ENCODE peak calls at places on chromosomes 11 and 22, in six cellular contexts. O, D, Y, J, B and R are unnamed samples. For H3K4me1, the result is how much of the 10 kb centered on the place peaks cover.

GRCh38 chr11:86508604-86509471 is 134.2 kb downstream of the CCDC81 start:
- DNase-seq in D (no peak), Y (no peak), J (no peak), O (no peak), B (no peak), R (no peak)

GRCh38 chr11:58963551-58964075 is 24.3 kb downstream of the GLYATL1 start:
- DNase-seq in O (no peak), D (no peak), B (peak), J (peak), Y (no peak), R (peak)

GRCh38 chr11:34837246-34837856 is 78.8 kb downstream of the APIP start:
- DNase-seq in O (no peak), J (no peak), B (no peak), Y (no peak), D (no peak), R (no peak)

GRCh38 chr11:95330332-95330731 is 99.3 kb upstream of the SESN3 start:
- DNase-seq in B (no peak), D (no peak), O (no peak), Y (no peak), J (no peak), R (no peak)

GRCh38 chr11:60985991-60986915 is 14.8 kb downstream of the CD6 start:
- DNase-seq in O (peak), J (peak), Y (no peak), D (no peak), B (no peak), R (peak)

GRCh38 chr11:27972432-27973170 is 135.4 kb downstream of the KIF18A start:
- DNase-seq in J (no peak), Y (no peak), B (no peak), O (no peak), D (no peak), R (no peak)

GRCh38 chr22:46763051-46763705 is 728 bp downstream of the TBC1D22A start:
- DNase-seq in Y (peak), B (no peak), D (peak), J (peak), O (no peak), R (no peak)

GRCh38 chr11:697811-698311 is 2.2 kb downstream of the TMEM80 start:
- DNase-seq in D (no peak), B (no peak), J (no peak), O (peak), Y (no peak), R (no peak)

GRCh38 chr11:133639408-133639807 is 107.1 kb upstream of the OPCML start:
- DNase-seq in O (no peak), D (no peak), B (no peak), J (no peak), Y (no peak), R (no peak)

GRCh38 chr22:45544588-45545170 is 42.0 kb downstream of the FBLN1 start:
- DNase-seq in D (no peak), O (peak), Y (no peak), B (no peak), J (peak), R (no peak)

GRCh38 chr11:78688460-78688859 is 113.8 kb upstream of the NARS2 start:
- DNase-seq in Y (no peak), O (no peak), J (no peak), D (no peak), B (no peak), R (no peak)

GRCh38 chr11:66910669-66911068 is 47.5 kb downstream of the PC start:
- DNase-seq in Y (no peak), J (no peak), O (no peak), B (no peak), D (no peak), R (no peak)

GRCh38 chr11:121767433-121767832 is 314.7 kb upstream of the SORL1-AS1 start:
- DNase-seq in D (no peak), O (no peak), B (peak), J (peak), Y (no peak), R (no peak)

GRCh38 chr11:86101941-86102407 is 33.1 kb upstream of the PICALM start:
- DNase-seq in J (no peak), O (no peak), B (no peak), D (no peak), Y (no peak), R (no peak)

GRCh38 chr11:83970061-83970671 is 684.0 kb upstream of the CCDC90B start:
- DNase-seq in O (no peak), B (no peak), J (no peak), Y (no peak), D (no peak), R (no peak)

GRCh38 chr11:62805991-62806441 is 776 bp upstream of the NXF1 start:
- DNase-seq in B (no peak), Y (no peak), J (no peak), O (no peak), D (no peak), R (no peak)

GRCh38 chr11:118437736-118438125 is 1.4 kb downstream of the KMT2A start:
- DNase-seq in D (no peak), J (peak), O (no peak), Y (peak), B (peak), R (peak)

GRCh38 chr22:21659864-21660525 is 5.8 kb upstream of the PPIL2 start:
- DNase-seq in D (no peak), O (no peak), B (no peak), Y (no peak), J (no peak), R (no peak)

GRCh38 chr22:33400061-33400840 is 342.1 kb upstream of the SYN3 start:
- DNase-seq in J (no peak), B (no peak), O (no peak), Y (no peak), D (no peak), R (no peak)

GRCh38 chr11:44133335-44133946 is 38.0 kb downstream of the EXT2 start:
- DNase-seq in B (peak), D (no peak), Y (no peak), O (no peak), J (peak), R (no peak)

DNA sequence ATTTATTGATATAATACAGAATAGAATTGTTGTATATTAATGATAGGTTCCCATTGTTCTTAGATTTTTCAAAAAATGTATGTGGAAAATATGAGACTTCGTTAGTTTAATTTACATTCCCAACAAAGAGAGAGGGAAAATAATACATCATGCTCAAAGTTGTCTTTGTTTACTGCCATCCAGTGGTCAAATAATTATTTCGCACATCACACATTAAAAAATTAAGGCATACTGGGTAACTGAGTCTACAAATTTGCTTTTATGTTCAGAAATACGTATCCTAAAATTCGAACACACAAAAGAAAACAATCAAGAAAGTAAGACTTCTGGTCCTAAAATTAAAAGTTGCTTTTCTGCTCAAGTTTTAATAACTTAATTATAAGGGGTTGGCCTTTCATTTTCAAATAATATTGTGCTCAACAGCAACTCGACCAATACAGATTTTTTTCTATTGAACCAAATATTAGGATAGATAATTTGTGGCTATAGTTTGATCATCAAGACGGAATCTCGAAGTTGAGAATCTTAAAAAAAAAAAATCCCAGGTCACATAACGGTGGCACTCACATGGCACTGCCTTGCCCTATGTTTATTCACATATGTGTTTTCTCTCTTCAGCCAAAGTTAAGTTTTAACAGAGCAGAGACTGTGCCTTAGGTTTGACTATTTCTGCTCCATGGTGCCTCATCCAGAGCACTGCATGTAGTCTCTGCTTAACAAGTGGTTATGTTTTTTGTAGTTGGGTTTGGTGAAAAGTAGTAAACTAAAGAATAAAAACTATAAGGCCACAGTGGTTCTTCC is 12.3 kb downstream of the PDGFD start:
- DNase-seq in O (no peak), B (no peak), J (peak), Y (no peak), D (no peak), R (no peak)
- TF ChIP-seq CTCF in O (peak), B (peak), J (peak), Y (no peak), D (peak), R (peak)

GRCh38 chr11:130477646-130478203 is 29.3 kb downstream of the ADAMTS15 start:
- DNase-seq in D (no peak), Y (no peak), O (no peak), B (no peak), J (peak), R (no peak)
- H3K4me1 ChIP-seq in D (under half), Y (under half), O (under half), B (under half), J (under half), R (under half)

DNA sequence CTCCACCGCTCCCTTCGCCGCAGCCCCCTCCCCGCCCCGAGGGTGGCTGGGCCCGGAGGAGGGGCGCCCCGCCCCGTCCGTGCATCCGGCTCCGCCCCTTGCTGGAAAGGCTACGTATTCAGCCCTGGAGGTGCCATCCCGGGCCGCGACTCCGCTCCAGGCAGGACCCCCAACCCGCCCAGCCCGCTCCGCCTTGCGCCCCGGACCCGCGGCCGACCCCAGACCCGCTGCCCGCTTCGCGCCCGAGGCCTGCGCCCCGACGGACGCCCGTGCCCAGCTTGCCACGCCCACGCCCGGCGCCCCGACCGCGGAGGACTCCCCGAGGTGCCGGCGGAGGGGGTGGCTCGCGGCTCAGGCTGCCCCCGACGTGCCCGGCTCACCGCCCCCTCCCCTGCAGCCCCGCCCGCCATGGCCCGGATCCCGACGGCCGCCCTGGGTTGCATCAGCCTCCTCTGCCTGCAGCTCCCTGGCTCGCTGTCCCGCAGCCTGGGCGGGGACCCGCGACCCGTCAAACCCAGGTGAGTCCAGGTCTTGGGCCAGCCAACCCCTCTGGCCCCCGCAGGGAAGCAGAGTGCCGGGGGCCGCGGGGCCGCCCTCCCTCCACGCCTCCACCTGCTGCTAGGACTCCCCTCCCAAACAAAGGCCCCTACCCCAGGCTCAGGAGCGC is at the start of gene ADM2:
- DNase-seq in D (no peak), Y (no peak), B (peak), O (peak), J (peak), R (peak)
- H3K27ac ChIP-seq in D (no peak), Y (no peak), B (no peak), O (no peak), J (no peak), R (peak)

DNA sequence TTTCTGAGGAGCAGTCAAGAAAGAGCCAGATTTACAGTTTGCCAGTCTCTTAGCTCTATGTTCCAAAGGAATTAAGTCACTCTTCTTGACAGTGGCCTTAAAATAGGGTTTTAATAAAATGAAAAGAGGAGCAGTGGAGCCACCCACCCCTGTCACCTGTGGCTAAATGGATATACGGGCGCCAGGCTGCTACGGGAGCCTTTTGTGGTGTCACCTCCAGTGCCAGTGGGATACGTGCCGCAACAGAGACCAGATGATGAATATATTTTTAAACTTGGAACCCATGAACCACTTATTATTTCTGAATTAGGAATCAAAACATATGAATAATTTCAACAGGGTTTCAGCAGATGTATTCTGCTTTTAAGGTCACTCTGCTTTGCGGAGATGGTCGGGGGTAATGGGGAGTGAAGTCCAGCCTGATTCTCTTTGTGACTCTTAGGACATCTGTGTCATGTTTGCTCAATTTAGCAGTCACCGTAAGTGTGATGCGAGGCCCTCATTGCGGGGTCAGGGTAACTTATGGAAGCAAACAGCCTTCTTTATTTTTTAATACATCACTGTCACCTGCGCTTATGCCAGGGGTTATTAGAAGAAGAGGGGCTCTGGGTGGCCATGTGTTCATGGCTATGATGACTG is 64.3 kb downstream of the ZBTB16 start:
- DNase-seq in O (no peak), D (no peak), J (no peak), B (no peak), Y (no peak), R (no peak)
- TF ChIP-seq CTCF in O (no peak), D (no peak), J (no peak), B (no peak), Y (no peak), R (no peak)

GRCh38 chr11:77438487-77438886 is 35.4 kb downstream of the PAK1 start:
- DNase-seq in B (no peak), J (no peak), O (no peak), D (no peak), Y (no peak), R (no peak)

GRCh38 chr11:77436969-77437368 is 36.9 kb downstream of the PAK1 start:
- DNase-seq in D (no peak), B (no peak), O (no peak), J (no peak), Y (no peak), R (no peak)

GRCh38 chr11:77440678-77441077 is 33.2 kb downstream of the PAK1 start:
- DNase-seq in Y (no peak), O (no peak), J (no peak), D (no peak), B (no peak), R (no peak)

GRCh38 chr11:77435972-77436371 is 37.9 kb downstream of the PAK1 start:
- DNase-seq in D (no peak), J (no peak), B (no peak), O (no peak), Y (no peak), R (no peak)

DNA sequence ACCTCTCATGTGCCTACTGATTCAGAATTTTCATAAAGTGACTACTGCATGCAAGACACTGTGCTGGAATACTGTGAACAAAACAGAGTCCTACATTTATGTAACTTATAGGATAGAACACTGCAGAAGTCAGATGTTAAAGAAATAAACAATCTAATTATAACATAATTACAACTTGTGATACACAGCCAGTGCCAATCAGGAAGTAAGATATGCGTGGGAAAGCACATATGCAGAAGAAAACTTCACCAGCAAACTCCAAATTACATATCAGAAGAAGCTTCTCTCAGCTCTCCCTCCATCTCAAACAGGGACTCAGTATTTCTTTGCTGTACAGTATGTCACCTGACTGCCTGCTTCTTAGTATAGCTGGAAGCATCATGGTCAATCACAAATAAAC is 37.4 kb downstream of the PAK1 start:
- DNase-seq in J (no peak), Y (no peak), O (no peak), D (no peak), B (no peak), R (no peak)
- H3K4me1 ChIP-seq in J (under half), Y (under half), O (under half), D (under half), B (under half), R (under half)

GRCh38 chr11:101913631-101914030 is 1.2 kb upstream of the CEP126 start:
- DNase-seq in B (no peak), Y (no peak), D (no peak), O (no peak), J (no peak), R (no peak)
- H3K27ac ChIP-seq in B (no peak), Y (peak), D (no peak), O (no peak), J (no peak), R (no peak)

GRCh38 chr22:22770881-22771280 is 116.7 kb upstream of the IGLL5 start:
- DNase-seq in O (no peak), B (no peak), J (no peak), D (no peak), Y (no peak), R (no peak)
- TF ChIP-seq CTCF in O (no peak), B (no peak), J (no peak), D (no peak), Y (no peak), R (no peak)